ENCODE peak calls at places on chromosomes 5 and 9, in six cellular contexts. K, V, M, Q, O and A are unnamed samples.

GRCh38 chr5:6319116-6319515 is 59.2 kb downstream of the MED10 start:
- DNase-seq in K (no peak), V (no peak), M (no peak), Q (no peak), O (no peak), A (no peak)

GRCh38 chr9:116247284-116247683 is 93.7 kb downstream of the PAPPA start:
- DNase-seq in K (no peak), V (no peak), M (no peak), Q (no peak), O (no peak), A (no peak)

GRCh38 chr5:95822408-95823240 is at the start of gene GLRX:
- DNase-seq in K (peak), V (peak), M (peak), Q (peak), O (no peak), A (peak)

GRCh38 chr5:10912435-10912834 is 151.4 kb upstream of the DAP start:
- DNase-seq in K (no peak), V (no peak), M (no peak), Q (no peak), O (no peak), A (no peak)

GRCh38 chr9:78365979-78366697 is 69.2 kb downstream of the PSAT1 start:
- DNase-seq in K (no peak), V (peak), M (no peak), Q (no peak), O (no peak), A (peak)

GRCh38 chr5:1832511-1833250 is 31.5 kb downstream of the NDUFS6 start:
- DNase-seq in K (no peak), V (no peak), M (no peak), Q (no peak), O (no peak), A (no peak)

GRCh38 chr9:34046784-34047379 is 1.8 kb downstream of the UBAP2 start:
- DNase-seq in K (no peak), V (peak), M (no peak), Q (peak), O (peak), A (no peak)

GRCh38 chr9:113296796-113297558 is 6.2 kb downstream of the RNF183 start:
- DNase-seq in K (no peak), V (no peak), M (no peak), Q (no peak), O (no peak), A (no peak)

GRCh38 chr5:43156388-43156787 is 35.6 kb upstream of the NIM1K start:
- DNase-seq in K (no peak), V (no peak), M (no peak), Q (no peak), O (no peak), A (no peak)

GRCh38 chr9:120635011-120635410 is 55.0 kb upstream of the CDK5RAP2 start:
- DNase-seq in K (no peak), V (no peak), M (no peak), Q (no peak), O (no peak), A (no peak)

GRCh38 chr5:113331201-113331551 is 103.6 kb downstream of the TSSK1B start:
- DNase-seq in K (no peak), V (no peak), M (no peak), Q (no peak), O (no peak), A (no peak)

GRCh38 chr5:128304121-128304520 is 220.6 kb downstream of the SLC12A2 start:
- DNase-seq in K (no peak), V (peak), M (no peak), Q (no peak), O (no peak), A (peak)

GRCh38 chr9:14275331-14275730 is 38.6 kb downstream of the NFIB start:
- DNase-seq in K (no peak), V (no peak), M (no peak), Q (no peak), O (no peak), A (no peak)

GRCh38 chr9:14277761-14278160 is 36.2 kb downstream of the NFIB start:
- DNase-seq in K (no peak), V (no peak), M (no peak), Q (no peak), O (no peak), A (no peak)

GRCh38 chr9:14279671-14280070 is 34.3 kb downstream of the NFIB start:
- DNase-seq in K (no peak), V (no peak), M (no peak), Q (no peak), O (no peak), A (no peak)

GRCh38 chr9:14278291-14278721 is 35.6 kb downstream of the NFIB start:
- DNase-seq in K (no peak), V (peak), M (peak), Q (no peak), O (no peak), A (no peak)

GRCh38 chr9:14277202-14277601 is 36.7 kb downstream of the NFIB start:
- DNase-seq in K (no peak), V (peak), M (no peak), Q (no peak), O (no peak), A (peak)
- TF ChIP-seq MYC in K (no peak), V (no peak), M (no peak), Q (no peak), O (no peak), A (no peak)

GRCh38 chr9:37908283-37908682 is 4.4 kb upstream of the SLC25A51 start:
- DNase-seq in K (no peak), V (no peak), M (no peak), Q (no peak), O (no peak), A (no peak)
- TF ChIP-seq MYC in K (no peak), V (no peak), M (no peak), Q (no peak), O (no peak), A (no peak)

GRCh38 chr9:123524866-123525265 is 168.9 kb downstream of the CRB2 start:
- DNase-seq in K (peak), V (no peak), M (no peak), Q (no peak), O (no peak), A (no peak)

GRCh38 chr9:123525957-123526356 is 170.0 kb downstream of the CRB2 start:
- DNase-seq in K (no peak), V (no peak), M (no peak), Q (no peak), O (no peak), A (no peak)

GRCh38 chr9:123525424-123525823 is 169.4 kb downstream of the CRB2 start:
- DNase-seq in K (no peak), V (no peak), M (no peak), Q (no peak), O (no peak), A (no peak)

GRCh38 chr9:123530244-123530643 is 174.2 kb downstream of the CRB2 start:
- DNase-seq in K (no peak), V (no peak), M (no peak), Q (no peak), O (no peak), A (no peak)

DNA sequence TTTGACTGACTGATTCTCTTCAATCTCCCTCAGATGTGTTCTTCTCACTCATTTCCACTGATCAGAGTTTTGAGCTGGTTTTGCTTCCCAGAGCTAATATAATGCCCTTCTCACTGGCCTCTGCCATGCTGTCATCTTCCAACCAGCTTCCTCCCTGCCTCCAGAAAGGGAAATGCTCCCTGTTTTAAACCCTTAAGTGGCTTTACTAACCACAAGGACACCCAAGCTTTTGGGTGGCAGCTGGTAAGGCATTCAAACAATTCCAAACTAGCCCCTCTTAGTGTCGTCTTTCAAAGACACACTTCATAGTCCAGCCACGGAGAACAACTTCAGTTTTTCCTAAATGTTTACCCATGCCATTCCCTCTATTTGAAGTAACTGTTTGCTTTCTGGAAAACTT is 172.5 kb downstream of the CRB2 start:
- DNase-seq in K (no peak), V (no peak), M (no peak), Q (no peak), O (no peak), A (no peak)
- TF ChIP-seq MYC in K (no peak), V (no peak), M (no peak), Q (no peak), O (no peak), A (no peak)

GRCh38 chr9:127575875-127576778 is 36.0 kb upstream of the STXBP1 start:
- DNase-seq in K (no peak), V (no peak), M (peak), Q (no peak), O (no peak), A (no peak)
- TF ChIP-seq MYC in K (no peak), V (no peak), M (peak), Q (no peak), O (no peak), A (no peak)

GRCh38 chr9:27572566-27572917 is 739 bp downstream of the C9orf72 start:
- DNase-seq in K (peak), V (no peak), M (peak), Q (peak), O (no peak), A (peak)
- TF ChIP-seq MYC in K (no peak), V (no peak), M (no peak), Q (peak), O (no peak), A (no peak)

GRCh38 chr5:126464016-126464415 is 40.8 kb downstream of the GRAMD2B start:
- DNase-seq in K (no peak), V (no peak), M (no peak), Q (no peak), O (no peak), A (no peak)

GRCh38 chr5:126462239-126463014 is 39.2 kb downstream of the GRAMD2B start:
- DNase-seq in K (no peak), V (no peak), M (no peak), Q (no peak), O (no peak), A (no peak)

GRCh38 chr5:126461838-126462237 is 38.6 kb downstream of the GRAMD2B start:
- DNase-seq in K (no peak), V (no peak), M (no peak), Q (no peak), O (no peak), A (no peak)

GRCh38 chr5:126468091-126468490 is 44.9 kb downstream of the GRAMD2B start:
- DNase-seq in K (no peak), V (peak), M (no peak), Q (no peak), O (no peak), A (no peak)

GRCh38 chr5:126464959-126465358 is 41.8 kb downstream of the GRAMD2B start:
- DNase-seq in K (no peak), V (no peak), M (no peak), Q (no peak), O (no peak), A (no peak)
- TF ChIP-seq MYC in K (no peak), V (no peak), M (no peak), Q (no peak), O (no peak), A (no peak)

GRCh38 chr9:136344544-136345280 is 17.4 kb downstream of the GPSM1 start:
- DNase-seq in K (no peak), V (no peak), M (no peak), Q (no peak), O (no peak), A (no peak)

GRCh38 chr9:136346157-136346481 is 17.4 kb downstream of the DNLZ start:
- DNase-seq in K (no peak), V (no peak), M (no peak), Q (no peak), O (no peak), A (no peak)

GRCh38 chr9:136346927-136347465 is 16.5 kb downstream of the DNLZ start:
- DNase-seq in K (no peak), V (no peak), M (no peak), Q (no peak), O (no peak), A (no peak)

GRCh38 chr9:136343884-136344269 is 16.5 kb downstream of the GPSM1 start:
- DNase-seq in K (no peak), V (no peak), M (no peak), Q (no peak), O (no peak), A (no peak)

DNA sequence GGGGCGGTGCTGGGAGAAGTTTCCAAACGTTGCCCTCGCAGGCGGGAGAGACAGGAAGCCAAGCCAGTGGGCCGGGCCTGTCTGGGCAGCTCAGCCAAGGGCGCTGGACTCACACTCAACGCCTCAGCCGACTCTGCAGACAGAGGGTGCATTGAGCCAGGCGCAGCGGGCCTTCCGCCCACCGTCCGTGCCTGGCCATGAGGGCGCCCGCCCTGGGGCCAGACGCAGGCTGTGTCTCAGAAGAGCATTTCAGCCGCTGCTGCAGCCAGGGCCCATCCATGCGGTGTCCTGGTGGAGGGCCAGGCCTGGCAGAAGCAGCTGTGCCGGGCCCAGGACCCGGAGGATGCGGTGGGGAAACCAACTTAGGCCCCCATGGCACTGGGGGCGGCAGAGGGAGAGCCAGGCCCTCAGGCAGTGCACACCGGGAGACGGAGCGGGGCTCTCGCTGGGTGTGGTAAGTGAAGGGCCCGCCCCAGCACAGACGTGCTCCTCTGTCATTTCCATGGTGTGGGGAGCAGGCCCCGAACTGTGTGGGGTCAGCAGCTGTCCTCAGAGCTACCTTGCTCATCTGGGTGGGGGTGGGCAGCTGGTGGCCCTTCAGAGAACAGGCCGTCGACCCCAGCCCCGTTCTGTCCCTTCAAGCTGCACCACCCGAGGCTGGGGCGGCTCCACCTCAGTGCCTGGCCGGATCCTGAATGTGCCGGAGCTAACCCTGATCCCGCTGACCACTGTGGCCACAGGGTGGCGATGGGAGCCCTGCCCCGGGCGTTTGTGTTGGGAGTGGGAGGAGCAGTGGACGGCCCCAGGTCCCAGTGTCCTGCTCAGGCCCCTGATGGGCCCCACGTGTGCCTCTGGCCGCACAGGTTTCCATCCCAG is 18.0 kb downstream of the DNLZ start:
- DNase-seq in K (peak), V (peak), M (peak), Q (no peak), O (no peak), A (peak)
- TF ChIP-seq MYC in K (no peak), V (no peak), M (peak), Q (no peak), O (no peak), A (no peak)

GRCh38 chr5:177132504-177133118 is 962 bp upstream of the NSD1 start:
- DNase-seq in K (no peak), V (no peak), M (no peak), Q (peak), O (no peak), A (no peak)

GRCh38 chr5:177134653-177135225 is 1.2 kb downstream of the NSD1 start:
- DNase-seq in K (no peak), V (no peak), M (no peak), Q (peak), O (no peak), A (no peak)

GRCh38 chr5:177131711-177132503 is 1.7 kb upstream of the NSD1 start:
- DNase-seq in K (no peak), V (no peak), M (no peak), Q (no peak), O (no peak), A (no peak)

GRCh38 chr5:177133119-177133844 is at the start of gene NSD1:
- DNase-seq in K (peak), V (peak), M (no peak), Q (peak), O (peak), A (peak)

GRCh38 chr5:177133845-177134652 is 476 bp downstream of the NSD1 start:
- DNase-seq in K (peak), V (peak), M (no peak), Q (peak), O (no peak), A (peak)
- TF ChIP-seq MYC in K (no peak), V (no peak), M (no peak), Q (peak), O (peak), A (no peak)

DNA sequence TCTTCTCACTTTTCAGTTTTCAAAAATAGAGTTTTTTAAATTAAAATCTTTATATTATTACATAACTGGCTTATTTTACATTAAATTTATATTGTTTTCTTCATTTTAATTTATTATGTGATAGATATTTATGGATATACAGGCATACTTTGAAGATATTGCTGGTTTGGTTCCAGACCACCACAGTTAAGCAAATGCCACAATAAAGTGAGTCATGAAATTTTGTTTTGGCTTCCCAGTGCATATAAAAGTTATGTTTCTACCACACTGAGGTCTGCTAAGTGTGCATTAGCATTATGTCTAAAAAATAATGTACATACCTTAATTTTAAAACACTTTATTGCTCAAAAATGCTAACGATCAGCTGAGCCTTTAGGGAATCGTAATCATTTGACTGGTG is 47.5 kb downstream of the NDUFS4 start:
- DNase-seq in K (no peak), V (no peak), M (no peak), Q (no peak), O (no peak), A (no peak)
- TF ChIP-seq MYC in K (no peak), V (no peak), M (no peak), Q (no peak), O (no peak), A (no peak)

DNA sequence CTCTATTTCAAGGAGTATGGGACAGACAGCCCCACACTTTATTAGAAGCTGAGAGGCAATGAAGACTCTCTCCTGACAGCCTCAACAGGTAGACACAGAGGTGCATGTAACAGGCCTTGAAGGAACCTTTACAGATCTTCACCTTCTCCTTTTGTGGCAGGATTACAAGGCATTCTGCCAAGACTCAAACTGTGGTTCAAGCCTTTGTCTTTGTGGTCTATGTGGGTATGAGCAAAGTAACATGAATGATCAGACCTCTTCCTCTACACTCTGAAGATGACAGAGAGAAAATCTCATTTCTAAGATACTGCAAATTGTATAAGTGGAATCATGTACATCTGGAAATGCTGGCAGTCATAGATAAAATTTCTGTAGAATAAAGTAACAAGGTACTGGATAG is 346.9 kb downstream of the CDH9 start:
- DNase-seq in K (no peak), V (no peak), M (no peak), Q (no peak), O (no peak), A (no peak)
- TF ChIP-seq MYC in K (no peak), V (no peak), M (no peak), Q (no peak), O (no peak), A (no peak)